ENCODE peak calls at places on chromosomes 3 and 15, in seven cellular contexts. One of them, this sample, is unnamed.

GRCh38 chr15:91861223-91861622 is 7.7 kb downstream of the SLCO3A1 start:
- DNase-seq in uterus: no peak
- DNase-seq in fibroblast of the aortic adventitia: no peak
- DNase-seq in epithelial cell of esophagus: no peak
- DNase-seq in dorsolateral prefrontal cortex: no peak
- DNase-seq in CD8-positive, alpha-beta memory T cell: no peak
- DNase-seq in HFF-Myc: no peak
- DNase-seq in this sample: no peak

GRCh38 chr3:5563537-5564277 is 376.2 kb downstream of the EDEM1 start:
- DNase-seq in dorsolateral prefrontal cortex: no peak
- DNase-seq in HFF-Myc: no peak
- DNase-seq in uterus: no peak
- DNase-seq in CD8-positive, alpha-beta memory T cell: no peak
- DNase-seq in epithelial cell of esophagus: no peak
- DNase-seq in fibroblast of the aortic adventitia: no peak
- DNase-seq in this sample: no peak

GRCh38 chr15:22851513-22851912 is 13.0 kb downstream of the NIPA2 start:
- DNase-seq in HFF-Myc: no peak
- DNase-seq in dorsolateral prefrontal cortex: no peak
- DNase-seq in fibroblast of the aortic adventitia: no peak
- DNase-seq in CD8-positive, alpha-beta memory T cell: no peak
- DNase-seq in epithelial cell of esophagus: no peak
- DNase-seq in uterus: no peak
- DNase-seq in this sample: no peak

GRCh38 chr3:127816783-127817182 is 5.5 kb downstream of the MGLL start:
- DNase-seq in epithelial cell of esophagus: peak; percentile 41
- DNase-seq in dorsolateral prefrontal cortex: no peak
- DNase-seq in HFF-Myc: no peak
- DNase-seq in CD8-positive, alpha-beta memory T cell: no peak
- DNase-seq in fibroblast of the aortic adventitia: no peak
- DNase-seq in uterus: no peak
- DNase-seq in this sample: peak; percentile 31

GRCh38 chr15:26352909-26353308 is 420.0 kb downstream of the GABRB3 start:
- DNase-seq in fibroblast of the aortic adventitia: no peak
- DNase-seq in dorsolateral prefrontal cortex: no peak
- DNase-seq in uterus: no peak
- DNase-seq in epithelial cell of esophagus: no peak
- DNase-seq in CD8-positive, alpha-beta memory T cell: no peak
- DNase-seq in HFF-Myc: no peak
- DNase-seq in this sample: no peak

GRCh38 chr15:96626936-96627577 is 296.6 kb downstream of the NR2F2 start:
- DNase-seq in dorsolateral prefrontal cortex: no peak
- DNase-seq in CD8-positive, alpha-beta memory T cell: no peak
- DNase-seq in uterus: peak; percentile 37
- DNase-seq in epithelial cell of esophagus: no peak
- DNase-seq in HFF-Myc: no peak
- DNase-seq in fibroblast of the aortic adventitia: no peak
- DNase-seq in this sample: no peak

GRCh38 chr15:51516291-51516690 is 106.3 kb downstream of the DMXL2 start:
- DNase-seq in CD8-positive, alpha-beta memory T cell: no peak
- DNase-seq in uterus: no peak
- DNase-seq in dorsolateral prefrontal cortex: no peak
- DNase-seq in epithelial cell of esophagus: no peak
- DNase-seq in HFF-Myc: no peak
- DNase-seq in fibroblast of the aortic adventitia: no peak
- DNase-seq in this sample: no peak

GRCh38 chr15:60183366-60183765 is 179.3 kb downstream of the FOXB1 start:
- DNase-seq in epithelial cell of esophagus: no peak
- DNase-seq in fibroblast of the aortic adventitia: no peak
- DNase-seq in CD8-positive, alpha-beta memory T cell: no peak
- DNase-seq in uterus: no peak
- DNase-seq in dorsolateral prefrontal cortex: no peak
- DNase-seq in HFF-Myc: no peak
- DNase-seq in this sample: no peak

GRCh38 chr3:146469206-146470017 is at the start of gene PLSCR2:
- DNase-seq in dorsolateral prefrontal cortex: peak; percentile 47
- DNase-seq in fibroblast of the aortic adventitia: no peak
- DNase-seq in uterus: peak; percentile 35
- DNase-seq in HFF-Myc: no peak
- DNase-seq in CD8-positive, alpha-beta memory T cell: peak; percentile 81
- DNase-seq in epithelial cell of esophagus: peak; percentile 23
- DNase-seq in this sample: peak; percentile 83

GRCh38 chr3:10242182-10243065 is 5.8 kb upstream of the TATDN2 start:
- DNase-seq in epithelial cell of esophagus: no peak
- DNase-seq in uterus: no peak
- DNase-seq in CD8-positive, alpha-beta memory T cell: peak; percentile 88
- DNase-seq in dorsolateral prefrontal cortex: no peak
- DNase-seq in HFF-Myc: no peak
- DNase-seq in fibroblast of the aortic adventitia: no peak
- DNase-seq in this sample: peak; percentile 54

GRCh38 chr3:193851416-193851815 is 258.4 kb downstream of the OPA1 start:
- DNase-seq in epithelial cell of esophagus: peak; percentile 54
- DNase-seq in HFF-Myc: no peak
- DNase-seq in CD8-positive, alpha-beta memory T cell: no peak
- DNase-seq in fibroblast of the aortic adventitia: no peak
- DNase-seq in dorsolateral prefrontal cortex: no peak
- DNase-seq in uterus: no peak
- DNase-seq in this sample: no peak

GRCh38 chr15:78715930-78716329 is 74.9 kb upstream of the CHRNB4 start:
- DNase-seq in dorsolateral prefrontal cortex: no peak
- DNase-seq in uterus: no peak
- DNase-seq in fibroblast of the aortic adventitia: peak; percentile 69
- DNase-seq in CD8-positive, alpha-beta memory T cell: no peak
- DNase-seq in HFF-Myc: no peak
- DNase-seq in epithelial cell of esophagus: peak; percentile 94
- DNase-seq in this sample: no peak

GRCh38 chr3:14787630-14788029 is 31.1 kb upstream of the FGD5 start:
- DNase-seq in HFF-Myc: no peak
- DNase-seq in CD8-positive, alpha-beta memory T cell: no peak
- DNase-seq in uterus: no peak
- DNase-seq in epithelial cell of esophagus: no peak
- DNase-seq in fibroblast of the aortic adventitia: no peak
- DNase-seq in dorsolateral prefrontal cortex: no peak
- DNase-seq in this sample: no peak

GRCh38 chr15:42084465-42085235 is 9.7 kb downstream of the PLA2G4D start:
- DNase-seq in epithelial cell of esophagus: peak; percentile 99
- DNase-seq in CD8-positive, alpha-beta memory T cell: peak; percentile 52
- DNase-seq in HFF-Myc: no peak
- DNase-seq in uterus: peak; percentile 62
- DNase-seq in dorsolateral prefrontal cortex: peak; percentile 74
- DNase-seq in fibroblast of the aortic adventitia: peak; percentile 50
- DNase-seq in this sample: peak; percentile 80

GRCh38 chr3:24128195-24129005 is 183.3 kb downstream of the NR1D2 start:
- DNase-seq in fibroblast of the aortic adventitia: peak; percentile 77
- DNase-seq in uterus: no peak
- DNase-seq in dorsolateral prefrontal cortex: no peak
- DNase-seq in epithelial cell of esophagus: peak; percentile 94
- DNase-seq in CD8-positive, alpha-beta memory T cell: no peak
- DNase-seq in HFF-Myc: peak; percentile 81
- DNase-seq in this sample: no peak

GRCh38 chr3:66133050-66133757 is 87.6 kb upstream of the SLC25A26 start:
- DNase-seq in CD8-positive, alpha-beta memory T cell: no peak
- DNase-seq in uterus: no peak
- DNase-seq in epithelial cell of esophagus: peak; percentile 86
- DNase-seq in fibroblast of the aortic adventitia: peak; percentile 63
- DNase-seq in HFF-Myc: no peak
- DNase-seq in dorsolateral prefrontal cortex: no peak
- DNase-seq in this sample: no peak

GRCh38 chr3:119401502-119402440 is 61.6 kb downstream of the TMEM39A start:
- DNase-seq in fibroblast of the aortic adventitia: no peak
- DNase-seq in HFF-Myc: no peak
- DNase-seq in dorsolateral prefrontal cortex: no peak
- DNase-seq in epithelial cell of esophagus: no peak
- DNase-seq in CD8-positive, alpha-beta memory T cell: no peak
- DNase-seq in uterus: no peak
- DNase-seq in this sample: no peak

GRCh38 chr15:81299630-81300273 is 24.2 kb downstream of the STARD5 start:
- DNase-seq in epithelial cell of esophagus: no peak
- DNase-seq in dorsolateral prefrontal cortex: no peak
- DNase-seq in HFF-Myc: no peak
- DNase-seq in CD8-positive, alpha-beta memory T cell: no peak
- DNase-seq in uterus: no peak
- DNase-seq in fibroblast of the aortic adventitia: no peak
- DNase-seq in this sample: no peak

GRCh38 chr15:92618121-92618520 is 37.5 kb downstream of the FAM174B start:
- DNase-seq in epithelial cell of esophagus: no peak
- DNase-seq in HFF-Myc: no peak
- DNase-seq in CD8-positive, alpha-beta memory T cell: no peak
- DNase-seq in dorsolateral prefrontal cortex: no peak
- DNase-seq in fibroblast of the aortic adventitia: no peak
- DNase-seq in uterus: no peak
- DNase-seq in this sample: no peak

GRCh38 chr3:182258538-182259177 is 534.6 kb upstream of the ATP11B start:
- DNase-seq in HFF-Myc: no peak
- DNase-seq in epithelial cell of esophagus: peak; percentile 67
- DNase-seq in uterus: no peak
- DNase-seq in fibroblast of the aortic adventitia: peak; percentile 53
- DNase-seq in CD8-positive, alpha-beta memory T cell: no peak
- DNase-seq in dorsolateral prefrontal cortex: no peak
- DNase-seq in this sample: no peak

GRCh38 chr15:76431936-76432335 is 95.4 kb downstream of the ISL2 start:
- DNase-seq in dorsolateral prefrontal cortex: no peak
- DNase-seq in epithelial cell of esophagus: no peak
- DNase-seq in CD8-positive, alpha-beta memory T cell: no peak
- DNase-seq in fibroblast of the aortic adventitia: no peak
- DNase-seq in uterus: no peak
- DNase-seq in HFF-Myc: no peak
- DNase-seq in this sample: no peak

DNA sequence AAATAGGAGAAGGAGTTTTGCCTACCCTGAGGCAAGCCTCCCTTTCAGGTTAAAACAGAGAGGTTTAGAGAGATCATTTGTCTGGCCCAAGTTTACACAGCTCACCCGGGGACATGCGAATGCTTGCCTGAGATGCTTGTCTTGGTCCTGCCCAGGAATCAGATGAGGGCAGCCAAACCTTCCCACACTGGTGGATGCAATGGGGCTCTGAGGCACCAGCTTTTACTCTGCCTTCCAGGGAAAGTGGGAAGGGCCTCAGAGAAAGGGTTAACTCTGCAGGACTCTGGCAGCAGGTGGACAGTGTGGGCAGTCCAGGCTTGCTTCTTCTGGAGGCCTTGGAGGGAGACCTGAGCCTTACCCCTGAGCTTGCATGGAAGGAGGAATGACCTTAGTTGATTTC is 90.0 kb downstream of the LRRK1 start:
- DNase-seq in uterus: no peak
- DNase-seq in CD8-positive, alpha-beta memory T cell: no peak
- DNase-seq in epithelial cell of esophagus: no peak
- DNase-seq in dorsolateral prefrontal cortex: no peak
- DNase-seq in HFF-Myc: no peak
- DNase-seq in fibroblast of the aortic adventitia: no peak
- DNase-seq in this sample: peak; percentile 7
- H3K4me3 ChIP-seq in uterus: no peak overlapping the region
- H3K4me3 ChIP-seq in CD8-positive, alpha-beta memory T cell: no peak overlapping the region
- H3K4me3 ChIP-seq in epithelial cell of esophagus: no peak overlapping the region
- H3K4me3 ChIP-seq in dorsolateral prefrontal cortex: no peak overlapping the region
- H3K4me3 ChIP-seq in HFF-Myc: no peak overlapping the region
- H3K4me3 ChIP-seq in fibroblast of the aortic adventitia: no peak overlapping the region
- H3K4me3 ChIP-seq in this sample: no peak overlapping the region

DNA sequence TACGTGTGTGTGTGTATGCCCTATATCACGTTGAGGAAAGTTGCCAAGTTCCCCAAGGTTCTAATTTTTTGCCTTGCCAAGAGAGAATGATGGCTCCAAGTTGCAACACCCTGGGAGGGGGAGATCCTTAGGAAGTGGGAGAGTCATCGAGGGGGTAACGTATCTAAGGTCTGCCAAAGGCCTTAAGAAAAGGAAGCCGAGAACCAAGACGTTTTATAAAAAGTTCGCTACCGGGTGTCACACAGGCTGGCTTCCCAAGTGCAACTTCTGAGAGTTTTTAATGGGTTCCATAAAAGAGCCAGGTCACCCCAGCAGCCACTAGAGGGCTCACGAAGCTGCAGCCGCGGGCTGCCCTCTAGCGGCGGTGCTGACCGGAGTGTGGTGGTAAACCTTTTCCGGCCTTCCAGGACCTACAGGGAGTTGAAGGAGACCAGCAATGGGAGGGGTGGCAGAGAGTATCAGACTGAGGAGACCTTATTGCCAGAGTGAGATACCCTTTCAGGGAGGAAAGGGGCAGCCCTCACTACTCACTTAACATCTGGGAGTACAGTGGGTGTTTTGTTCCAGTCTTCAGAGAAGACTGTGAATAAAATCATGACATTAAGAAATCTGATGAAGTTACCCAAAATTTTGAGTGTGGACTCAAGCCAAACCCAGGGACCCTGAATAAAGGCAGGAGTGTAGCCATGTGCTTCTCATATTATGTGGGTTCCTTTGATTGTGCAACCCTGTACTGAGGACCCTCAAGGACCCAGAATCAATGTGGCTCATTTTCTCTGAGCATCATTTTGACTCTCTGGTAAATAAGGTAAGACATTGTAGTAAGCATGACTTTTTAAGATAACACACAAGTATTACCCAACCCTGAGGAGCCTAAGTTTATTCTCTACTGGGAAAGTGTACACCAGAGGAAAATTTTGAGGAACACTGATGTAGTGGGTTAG is 2.5 kb upstream of the RFX7 start:
- DNase-seq in HFF-Myc: peak; percentile 81
- DNase-seq in CD8-positive, alpha-beta memory T cell: peak; percentile 90
- DNase-seq in dorsolateral prefrontal cortex: peak; percentile 86
- DNase-seq in epithelial cell of esophagus: peak; percentile 89
- DNase-seq in uterus: peak; percentile 75
- DNase-seq in fibroblast of the aortic adventitia: peak; percentile 89
- DNase-seq in this sample: peak; percentile 93
- H3K4me3 ChIP-seq in HFF-Myc: peak overlapping the region; percentile 17
- H3K4me3 ChIP-seq in CD8-positive, alpha-beta memory T cell: peak overlapping the region; percentile 72
- H3K4me3 ChIP-seq in dorsolateral prefrontal cortex: peak overlapping the region; percentile 36
- H3K4me3 ChIP-seq in epithelial cell of esophagus: peak overlapping the region; percentile 43
- H3K4me3 ChIP-seq in uterus: peak overlapping the region; percentile 13
- H3K4me3 ChIP-seq in fibroblast of the aortic adventitia: peak overlapping the region; percentile 53
- H3K4me3 ChIP-seq in this sample: peak overlapping the region; percentile 44

GRCh38 chr3:49869525-49870126 is at the start of gene CAMKV:
- DNase-seq in epithelial cell of esophagus: no peak
- DNase-seq in fibroblast of the aortic adventitia: no peak
- DNase-seq in uterus: no peak
- DNase-seq in CD8-positive, alpha-beta memory T cell: no peak
- DNase-seq in dorsolateral prefrontal cortex: peak; percentile 69
- DNase-seq in HFF-Myc: no peak
- DNase-seq in this sample: no peak
- H3K4me3 ChIP-seq in epithelial cell of esophagus: no peak within 1 kb of the TSS
- H3K4me3 ChIP-seq in fibroblast of the aortic adventitia: no peak within 1 kb of the TSS
- H3K4me3 ChIP-seq in uterus: no peak within 1 kb of the TSS
- H3K4me3 ChIP-seq in CD8-positive, alpha-beta memory T cell: no peak within 1 kb of the TSS
- H3K4me3 ChIP-seq in dorsolateral prefrontal cortex: peak within 1 kb of the TSS; percentile 51
- H3K4me3 ChIP-seq in HFF-Myc: peak within 1 kb of the TSS; percentile 38
- H3K4me3 ChIP-seq in this sample: peak within 1 kb of the TSS; percentile 49

DNA sequence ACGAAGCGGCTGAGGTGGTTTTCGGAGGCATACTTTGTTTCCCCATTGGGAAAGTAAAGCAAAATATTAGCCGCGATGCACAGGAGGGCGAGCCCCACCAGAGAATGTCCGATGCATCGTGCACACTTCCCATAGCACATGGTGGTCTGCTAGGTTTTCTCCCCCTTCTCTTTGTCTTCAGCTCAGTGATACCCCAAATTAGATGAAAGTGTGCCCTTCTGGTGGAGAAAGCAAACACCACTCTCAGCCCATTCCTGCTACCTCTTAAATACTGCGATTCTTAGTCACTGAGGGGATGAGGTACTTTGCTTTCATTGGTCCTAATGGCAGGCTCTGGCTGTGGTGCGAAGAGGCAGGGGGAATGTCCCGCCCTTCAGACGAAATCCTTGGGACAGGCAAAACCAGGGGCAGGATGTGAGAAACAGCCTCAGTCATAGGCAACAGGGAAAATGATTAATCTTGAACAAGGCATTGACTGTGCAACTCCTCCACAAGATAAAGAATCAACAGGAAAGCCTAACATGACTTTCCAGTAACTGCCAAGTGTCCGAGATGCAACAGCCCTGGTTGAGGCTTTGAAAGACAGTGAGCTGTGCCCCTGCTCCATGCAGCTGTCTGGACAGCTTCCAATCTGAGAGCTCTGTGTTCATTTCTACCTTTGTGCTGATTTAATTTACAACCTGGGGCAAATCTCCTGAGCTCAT is at the start of gene TM4SF1:
- DNase-seq in dorsolateral prefrontal cortex: no peak
- DNase-seq in uterus: peak; percentile 41
- DNase-seq in HFF-Myc: no peak
- DNase-seq in epithelial cell of esophagus: peak; percentile 99
- DNase-seq in CD8-positive, alpha-beta memory T cell: no peak
- DNase-seq in fibroblast of the aortic adventitia: peak; percentile 96
- DNase-seq in this sample: peak; percentile 57
- H3K4me3 ChIP-seq in dorsolateral prefrontal cortex: peak within 1 kb of the TSS; percentile 36
- H3K4me3 ChIP-seq in uterus: peak within 1 kb of the TSS; percentile 26
- H3K4me3 ChIP-seq in HFF-Myc: peak within 1 kb of the TSS; percentile 51
- H3K4me3 ChIP-seq in epithelial cell of esophagus: peak within 1 kb of the TSS; percentile 65
- H3K4me3 ChIP-seq in CD8-positive, alpha-beta memory T cell: no peak within 1 kb of the TSS
- H3K4me3 ChIP-seq in fibroblast of the aortic adventitia: peak within 1 kb of the TSS; percentile 77
- H3K4me3 ChIP-seq in this sample: peak within 1 kb of the TSS; percentile 23

This sample was measured in transverse colon.